ENCODE peak calls at places on chromosomes 4 and X, in nine cellular contexts. J, E, S, M, V, D, X, C and Y are unnamed samples.

GRCh38 chr4:101790521-101791188 is at the start of gene BANK1:
- DNase-seq in J (peak; percentile 26), E (peak; percentile 8), S (peak; percentile 14), M (peak; percentile 52), V (peak; percentile 89), D (no peak), X (peak; percentile 18), C (no peak), Y (peak; percentile 28)

GRCh38 chrX:15646031-15646430 is 18.6 kb downstream of the CLTRN start:
- DNase-seq in J (no peak), E (no peak), S (no peak), M (no peak), V (no peak), D (no peak), X (no peak), C (no peak), Y (no peak)

GRCh38 chr4:131613824-131614216 is 1535.3 kb upstream of the PCDH10 start:
- DNase-seq in J (no peak), E (no peak), S (no peak), M (no peak), V (no peak), D (no peak), X (no peak), C (no peak), Y (no peak)

GRCh38 chrX:49230500-49231232 is 2.5 kb downstream of the CACNA1F start:
- DNase-seq in J (peak; percentile 2), E (peak; percentile 28), S (peak; percentile 28), M (peak; percentile 25), V (peak; percentile 37), D (peak; percentile 29), X (peak; percentile 64), C (no peak), Y (peak; percentile 76)

GRCh38 chr4:53962516-53963225 is 101.7 kb downstream of the CHIC2 start:
- DNase-seq in J (no peak), E (no peak), S (no peak), M (no peak), V (peak; percentile 12), D (no peak), X (no peak), C (no peak), Y (no peak)

GRCh38 chr4:24973471-24974251 is 57.1 kb downstream of the LGI2 start:
- DNase-seq in J (no peak), E (no peak), S (no peak), M (peak; percentile 74), V (peak; percentile 83), D (no peak), X (peak; percentile 41), C (no peak), Y (peak; percentile 51)

GRCh38 chrX:79325263-79325958 is 41.7 kb downstream of the ITM2A start:
- DNase-seq in J (no peak), E (peak; percentile 14), S (peak; percentile 36), M (no peak), V (no peak), D (no peak), X (no peak), C (no peak), Y (no peak)

GRCh38 chr4:159516556-159516955 is 413.7 kb downstream of the RAPGEF2 start:
- DNase-seq in J (no peak), E (no peak), S (no peak), M (no peak), V (no peak), D (no peak), X (no peak), C (no peak), Y (no peak)

GRCh38 chr4:112296949-112297483 is at the start of gene ALPK1:
- DNase-seq in J (no peak), E (no peak), S (no peak), M (no peak), V (peak; percentile 90), D (no peak), X (no peak), C (no peak), Y (no peak)

GRCh38 chr4:3286335-3287175 is 6.3 kb upstream of the RGS12 start:
- DNase-seq in J (no peak), E (no peak), S (no peak), M (no peak), V (no peak), D (peak; percentile 6), X (no peak), C (no peak), Y (no peak)

GRCh38 chr4:164706675-164707074 is 47.3 kb upstream of the SMIM31 start:
- DNase-seq in J (no peak), E (no peak), S (no peak), M (no peak), V (peak; percentile 1), D (no peak), X (no peak), C (no peak), Y (no peak)

GRCh38 chr4:75498041-75498440 is 16.2 kb downstream of the RCHY1 start:
- DNase-seq in J (no peak), E (no peak), S (no peak), M (no peak), V (no peak), D (no peak), X (no peak), C (no peak), Y (no peak)

GRCh38 chr4:185730387-185730786 is 81.6 kb downstream of the SORBS2 start:
- DNase-seq in J (no peak), E (no peak), S (no peak), M (no peak), V (peak; percentile 62), D (no peak), X (no peak), C (no peak), Y (no peak)

GRCh38 chr4:7398104-7398423 is 36.7 kb downstream of the PSAPL1 start:
- DNase-seq in J (no peak), E (no peak), S (no peak), M (peak; percentile 83), V (peak; percentile 48), D (peak; percentile 16), X (peak; percentile 69), C (peak; percentile 26), Y (peak; percentile 61)

GRCh38 chrX:826026-826425 is 195.4 kb downstream of the SHOX start:
- DNase-seq in J (no peak), E (no peak), S (no peak), M (no peak), V (no peak), D (no peak), X (no peak), C (no peak), Y (no peak)

GRCh38 chr4:110196871-110197420 is 1.5 kb downstream of the ELOVL6 start:
- DNase-seq in J (peak; percentile 78), E (peak; percentile 48), S (peak; percentile 45), M (peak; percentile 68), V (no peak), D (peak; percentile 44), X (no peak), C (peak; percentile 37), Y (peak; percentile 78)

GRCh38 chrX:132676561-132677186 is 187.8 kb upstream of the MBNL3 start:
- DNase-seq in J (no peak), E (no peak), S (no peak), M (no peak), V (peak; percentile 22), D (no peak), X (no peak), C (no peak), Y (no peak)

GRCh38 chr4:129999156-129999555 is 903.2 kb downstream of the C4orf33 start:
- DNase-seq in J (no peak), E (no peak), S (no peak), M (no peak), V (no peak), D (no peak), X (no peak), C (no peak), Y (no peak)

GRCh38 chr4:145912391-145912790 is 26.2 kb downstream of the ZNF827 start:
- DNase-seq in J (no peak), E (no peak), S (no peak), M (no peak), V (no peak), D (no peak), X (no peak), C (no peak), Y (no peak)

GRCh38 chr4:2931765-2932560 is 31.2 kb downstream of the NOP14 start:
- DNase-seq in J (peak; percentile 29), E (no peak), S (peak; percentile 58), M (no peak), V (no peak), D (peak; percentile 19), X (peak; percentile 78), C (no peak), Y (peak; percentile 88)

GRCh38 chr4:8848507-8849265 is 23.0 kb downstream of the HMX1 start:
- DNase-seq in J (no peak), E (no peak), S (no peak), M (no peak), V (no peak), D (no peak), X (no peak), C (no peak), Y (peak; percentile 20)

GRCh38 chr4:42676066-42676951 is 19.4 kb upstream of the ATP8A1 start:
- DNase-seq in J (no peak), E (no peak), S (no peak), M (no peak), V (no peak), D (no peak), X (no peak), C (no peak), Y (no peak)

GRCh38 chr4:41600243-41600642 is 62.3 kb downstream of the LIMCH1 start:
- DNase-seq in J (no peak), E (no peak), S (no peak), M (peak; percentile 6), V (peak; percentile 79), D (no peak), X (no peak), C (no peak), Y (no peak)